ENCODE peak calls at places on chromosomes 16 and 17, in five cellular contexts. One of them, this sample, is unnamed.

GRCh38 chr16:16120382-16121184 is 102.7 kb downstream of the ABCC6 start:
- DNase-seq in EH: no peak
- DNase-seq in NCI-H1092 treated with DMSO at 0.1 percent for 48 hours: peak; percentile 91
- DNase-seq in uterus: peak; percentile 47
- DNase-seq in stimulated activated naive CD8-positive, alpha-beta T cell treated with anti-CD3 and anti-CD28 coated beads, Interleukin-15, amount 100 ng/mL, for 72 hours: no peak
- DNase-seq in this sample: no peak

GRCh38 chr16:78390070-78390469 is 290.6 kb downstream of the WWOX start:
- DNase-seq in EH: no peak
- DNase-seq in NCI-H1092 treated with DMSO at 0.1 percent for 48 hours: no peak
- DNase-seq in uterus: peak; percentile 28
- DNase-seq in stimulated activated naive CD8-positive, alpha-beta T cell treated with anti-CD3 and anti-CD28 coated beads, Interleukin-15, amount 100 ng/mL, for 72 hours: no peak
- DNase-seq in this sample: no peak

GRCh38 chr17:41645371-41646063 is 21.1 kb upstream of the KRT17 start:
- DNase-seq in EH: peak; percentile 81
- DNase-seq in NCI-H1092 treated with DMSO at 0.1 percent for 48 hours: no peak
- DNase-seq in uterus: no peak
- DNase-seq in stimulated activated naive CD8-positive, alpha-beta T cell treated with anti-CD3 and anti-CD28 coated beads, Interleukin-15, amount 100 ng/mL, for 72 hours: no peak
- DNase-seq in this sample: no peak

GRCh38 chr16:3490911-3491629 is 4.2 kb downstream of the C16orf90 start:
- DNase-seq in EH: no peak
- DNase-seq in NCI-H1092 treated with DMSO at 0.1 percent for 48 hours: peak; percentile 69
- DNase-seq in uterus: no peak
- DNase-seq in stimulated activated naive CD8-positive, alpha-beta T cell treated with anti-CD3 and anti-CD28 coated beads, Interleukin-15, amount 100 ng/mL, for 72 hours: no peak
- DNase-seq in this sample: no peak

GRCh38 chr16:65071371-65072311 is 50.2 kb downstream of the CDH11 start:
- DNase-seq in EH: peak; percentile 69
- DNase-seq in NCI-H1092 treated with DMSO at 0.1 percent for 48 hours: peak; percentile 36
- DNase-seq in uterus: peak; percentile 37
- DNase-seq in stimulated activated naive CD8-positive, alpha-beta T cell treated with anti-CD3 and anti-CD28 coated beads, Interleukin-15, amount 100 ng/mL, for 72 hours: no peak
- DNase-seq in this sample: no peak

GRCh38 chr16:48462146-48462740 is 77.0 kb upstream of the SIAH1 start:
- DNase-seq in EH: no peak
- DNase-seq in NCI-H1092 treated with DMSO at 0.1 percent for 48 hours: no peak
- DNase-seq in uterus: no peak
- DNase-seq in stimulated activated naive CD8-positive, alpha-beta T cell treated with anti-CD3 and anti-CD28 coated beads, Interleukin-15, amount 100 ng/mL, for 72 hours: no peak
- DNase-seq in this sample: no peak

GRCh38 chr17:6506679-6507231 is 49.6 kb downstream of the PITPNM3 start:
- DNase-seq in EH: peak; percentile 67
- DNase-seq in NCI-H1092 treated with DMSO at 0.1 percent for 48 hours: no peak
- DNase-seq in uterus: no peak
- DNase-seq in stimulated activated naive CD8-positive, alpha-beta T cell treated with anti-CD3 and anti-CD28 coated beads, Interleukin-15, amount 100 ng/mL, for 72 hours: no peak
- DNase-seq in this sample: no peak

GRCh38 chr17:66664336-66664735 is 170.6 kb upstream of the CACNG5 start:
- DNase-seq in EH: no peak
- DNase-seq in NCI-H1092 treated with DMSO at 0.1 percent for 48 hours: no peak
- DNase-seq in uterus: no peak
- DNase-seq in stimulated activated naive CD8-positive, alpha-beta T cell treated with anti-CD3 and anti-CD28 coated beads, Interleukin-15, amount 100 ng/mL, for 72 hours: no peak
- DNase-seq in this sample: no peak

GRCh38 chr16:12061336-12062055 is 85.0 kb downstream of the SNX29 start:
- DNase-seq in EH: peak; percentile 43
- DNase-seq in NCI-H1092 treated with DMSO at 0.1 percent for 48 hours: no peak
- DNase-seq in uterus: no peak
- DNase-seq in stimulated activated naive CD8-positive, alpha-beta T cell treated with anti-CD3 and anti-CD28 coated beads, Interleukin-15, amount 100 ng/mL, for 72 hours: no peak
- DNase-seq in this sample: no peak

GRCh38 chr16:54446639-54447038 is 160.1 kb upstream of the IRX3 start:
- DNase-seq in EH: peak; percentile 98
- DNase-seq in NCI-H1092 treated with DMSO at 0.1 percent for 48 hours: peak; percentile 9
- DNase-seq in uterus: no peak
- DNase-seq in stimulated activated naive CD8-positive, alpha-beta T cell treated with anti-CD3 and anti-CD28 coated beads, Interleukin-15, amount 100 ng/mL, for 72 hours: no peak
- DNase-seq in this sample: no peak

GRCh38 chr16:2195316-2196161 is 866 bp downstream of the CASKIN1 start:
- DNase-seq in EH: no peak
- DNase-seq in NCI-H1092 treated with DMSO at 0.1 percent for 48 hours: no peak
- DNase-seq in uterus: no peak
- DNase-seq in stimulated activated naive CD8-positive, alpha-beta T cell treated with anti-CD3 and anti-CD28 coated beads, Interleukin-15, amount 100 ng/mL, for 72 hours: no peak
- DNase-seq in this sample: no peak

This sample was measured in NCI-H187 treated with DMSO at 0.1 percent for 48 hours.